ENCODE peak calls at places on chromosome 17, in seven cellular contexts. N is thoracic aorta, G is tibial nerve, X is stomach, D is BJ, H is ovary, K is astrocyte. R is an unnamed sample.

GRCh38 chr17:3965123-3965800 is 1.0 kb upstream of the ATP2A3 start:
- DNase-seq in N (no peak), G (peak; percentile 31), X (peak; percentile 83), D (no peak), H (no peak), K (no peak), R (peak; percentile 64)

GRCh38 chr17:12821376-12821940 is 32.2 kb downstream of the ARHGAP44 start:
- DNase-seq in N (no peak), G (no peak), X (no peak), D (no peak), H (no peak), K (no peak), R (no peak)

GRCh38 chr17:78466786-78467715 is 88.6 kb downstream of the PGS1 start:
- DNase-seq in N (no peak), G (no peak), X (no peak), D (no peak), H (no peak), K (no peak), R (no peak)

GRCh38 chr17:596287-596686 is 118.4 kb downstream of the VPS53 start:
- DNase-seq in N (no peak), G (no peak), X (no peak), D (no peak), H (no peak), K (no peak), R (no peak)

GRCh38 chr17:50129303-50129945 is 536 bp downstream of the SAMD14 start:
- DNase-seq in N (no peak), G (no peak), X (no peak), D (no peak), H (no peak), K (peak; percentile 46), R (peak; percentile 52)

GRCh38 chr17:82645516-82645915 is 2.7 kb downstream of the WDR45B start:
- DNase-seq in N (no peak), G (no peak), X (no peak), D (no peak), H (no peak), K (peak; percentile 5), R (no peak)

GRCh38 chr17:2705888-2706795 is 5.4 kb downstream of the CLUH start:
- DNase-seq in N (no peak), G (no peak), X (no peak), D (no peak), H (no peak), K (no peak), R (no peak)

GRCh38 chr17:31629696-31630470 is 229.2 kb downstream of the COPRS start:
- DNase-seq in N (no peak), G (no peak), X (no peak), D (peak; percentile 55), H (no peak), K (peak; percentile 75), R (no peak)

GRCh38 chr17:37405955-37406634 is 541 bp downstream of the ACACA start:
- DNase-seq in N (no peak), G (no peak), X (no peak), D (no peak), H (no peak), K (no peak), R (no peak)

GRCh38 chr17:76866774-76867577 is 1.2 kb upstream of the MGAT5B start:
- DNase-seq in N (no peak), G (no peak), X (no peak), D (no peak), H (no peak), K (peak; percentile 66), R (no peak)

GRCh38 chr17:79560527-79560926 is 50.3 kb downstream of the RBFOX3 start:
- DNase-seq in N (no peak), G (no peak), X (no peak), D (no peak), H (no peak), K (no peak), R (no peak)

GRCh38 chr17:4881761-4882555 is 17.4 kb upstream of the C17orf107 start:
- DNase-seq in N (no peak), G (no peak), X (peak; percentile 83), D (no peak), H (peak; percentile 65), K (no peak), R (peak; percentile 50)

GRCh38 chr17:68247445-68248198 is at the start of gene AMZ2:
- DNase-seq in N (peak; percentile 74), G (peak; percentile 89), X (peak; percentile 95), D (peak; percentile 61), H (peak; percentile 99), K (peak; percentile 79), R (peak; percentile 100)

GRCh38 chr17:4901648-4902344 is 1.1 kb downstream of the CHRNE start:
- DNase-seq in N (no peak), G (peak; percentile 36), X (no peak), D (no peak), H (peak; percentile 57), K (no peak), R (no peak)

GRCh38 chr17:32019228-32019627 is 12.0 kb downstream of the LRRC37B start:
- DNase-seq in N (no peak), G (no peak), X (no peak), D (no peak), H (no peak), K (no peak), R (no peak)

GRCh38 chr17:65633988-65634387 is 72.5 kb upstream of the AXIN2 start:
- DNase-seq in N (no peak), G (no peak), X (no peak), D (no peak), H (no peak), K (no peak), R (no peak)

GRCh38 chr17:31672161-31672819 is 186.8 kb downstream of the COPRS start:
- DNase-seq in N (no peak), G (no peak), X (no peak), D (no peak), H (no peak), K (no peak), R (no peak)

GRCh38 chr17:2770129-2770528 is 20.7 kb upstream of the CCDC92B start:
- DNase-seq in N (no peak), G (no peak), X (no peak), D (no peak), H (no peak), K (no peak), R (no peak)

GRCh38 chr17:35460354-35460851 is 11.8 kb upstream of the SLFN13 start:
- DNase-seq in N (no peak), G (no peak), X (peak; percentile 88), D (no peak), H (peak; percentile 18), K (no peak), R (peak; percentile 62)

GRCh38 chr17:69325518-69326301 is 1.2 kb downstream of the ABCA5 start:
- DNase-seq in N (no peak), G (no peak), X (no peak), D (no peak), H (no peak), K (no peak), R (no peak)

GRCh38 chr17:50200447-50201225 is 795 bp downstream of the COL1A1 start:
- DNase-seq in N (peak; percentile 81), G (peak; percentile 93), X (peak; percentile 94), D (no peak), H (peak; percentile 97), K (peak; percentile 55), R (peak; percentile 76)

GRCh38 chr17:68831170-68831569 is 124.0 kb downstream of the ABCA8 start:
- DNase-seq in N (no peak), G (no peak), X (no peak), D (no peak), H (no peak), K (no peak), R (no peak)

GRCh38 chr17:47918003-47918402 is 22.0 kb downstream of the SP2 start:
- DNase-seq in N (no peak), G (no peak), X (no peak), D (no peak), H (no peak), K (no peak), R (no peak)

GRCh38 chr17:45231481-45232116 is 9.9 kb downstream of the FMNL1 start:
- DNase-seq in N (no peak), G (no peak), X (peak; percentile 56), D (no peak), H (no peak), K (no peak), R (no peak)
- TF ChIP-seq CTCF in N (no peak), G (no peak), X (no peak), D (peak; percentile 44), H (no peak), K (no peak), R (no peak)

GRCh38 chr17:74354561-74354960 is 7.1 kb downstream of the BTBD17 start:
- DNase-seq in N (no peak), G (no peak), X (no peak), D (no peak), H (no peak), K (no peak), R (no peak)

GRCh38 chr17:74355065-74355464 is 6.6 kb downstream of the BTBD17 start:
- DNase-seq in N (no peak), G (no peak), X (no peak), D (no peak), H (no peak), K (no peak), R (no peak)

GRCh38 chr17:74358696-74359095 is 3.0 kb downstream of the BTBD17 start:
- DNase-seq in N (no peak), G (no peak), X (no peak), D (no peak), H (no peak), K (no peak), R (no peak)

GRCh38 chr17:74357466-74357809 is 4.2 kb downstream of the BTBD17 start:
- DNase-seq in N (no peak), G (no peak), X (no peak), D (no peak), H (no peak), K (no peak), R (no peak)

GRCh38 chr17:74356640-74357465 is 4.8 kb downstream of the BTBD17 start:
- DNase-seq in N (no peak), G (no peak), X (no peak), D (no peak), H (no peak), K (no peak), R (no peak)
- TF ChIP-seq CTCF in N (no peak), G (no peak), X (no peak), D (no peak), H (no peak), K (no peak), R (no peak)

GRCh38 chr17:28381141-28381825 is 9.8 kb downstream of the SARM1 start:
- DNase-seq in N (no peak), G (no peak), X (peak; percentile 44), D (no peak), H (no peak), K (no peak), R (no peak)
- TF ChIP-seq CTCF in N (no peak), G (no peak), X (no peak), D (no peak), H (no peak), K (no peak), R (no peak)

DNA sequence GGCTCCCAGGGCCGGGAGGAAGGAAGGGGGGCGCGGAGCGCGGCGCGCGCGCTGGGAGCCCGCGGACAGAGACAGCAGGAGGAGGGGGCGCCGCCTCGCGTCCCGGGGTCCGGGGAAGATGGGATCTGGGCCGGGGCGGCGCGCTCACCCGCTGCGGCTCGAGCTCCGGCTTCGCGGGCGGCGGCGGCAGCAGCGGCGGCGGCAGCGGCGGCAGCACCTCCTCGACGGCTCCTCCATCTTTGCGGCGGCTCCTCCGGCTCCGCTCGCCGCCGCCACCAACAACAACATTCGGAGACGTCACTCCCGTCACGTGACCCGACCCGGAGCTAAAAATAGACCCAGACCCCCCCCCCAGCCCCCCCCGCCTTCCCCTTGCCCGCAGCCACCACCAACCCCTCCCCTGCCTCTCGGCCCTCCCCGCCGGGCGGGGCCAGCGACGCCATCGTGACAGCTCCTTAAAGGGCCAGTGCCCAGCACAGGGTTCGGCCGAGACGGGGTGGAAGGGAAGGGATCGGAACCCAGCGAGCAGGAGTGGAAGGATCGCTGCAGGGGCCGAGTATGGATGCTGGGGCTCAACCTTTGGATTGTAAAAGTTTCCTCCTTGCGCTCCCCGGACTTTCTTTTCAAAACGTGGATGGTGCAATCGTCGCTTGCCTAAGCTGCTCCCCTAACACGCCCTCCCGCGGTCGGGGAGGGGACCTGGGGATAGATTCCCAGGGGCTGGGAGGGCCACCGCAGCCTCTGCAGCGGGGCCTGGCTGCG is at the start of gene HDAC5:
- DNase-seq in N (peak; percentile 90), G (peak; percentile 98), X (peak; percentile 96), D (peak; percentile 53), H (peak; percentile 96), K (peak; percentile 81), R (peak; percentile 95)
- TF ChIP-seq CTCF in N (peak; percentile 41), G (peak; percentile 70), X (peak; percentile 63), D (peak; percentile 74), H (peak; percentile 77), K (peak; percentile 37), R (no peak)